ENCODE peak calls at places on chromosome 1, in six cellular contexts. E is psoas muscle, D is upper lobe of left lung, U is left lung, A is uterus, Y is GM23338. V is an unnamed sample.

GRCh38 chr1:207810606-207811295 is 58.9 kb downstream of the CD46 start:
- DNase-seq in E (no peak), D (no peak), U (no peak), A (no peak), Y (no peak), V (no peak)

GRCh38 chr1:62076286-62076685 is 118.4 kb upstream of the L1TD1 start:
- DNase-seq in E (no peak), D (no peak), U (no peak), A (no peak), Y (no peak), V (no peak)

GRCh38 chr1:23396380-23396779 is 26.7 kb upstream of the ZNF436 start:
- DNase-seq in E (no peak), D (no peak), U (no peak), A (no peak), Y (no peak), V (no peak)

GRCh38 chr1:212975607-212975918 is 25.2 kb downstream of the VASH2 start:
- DNase-seq in E (no peak), D (no peak), U (no peak), A (no peak), Y (no peak), V (no peak)

GRCh38 chr1:231200417-231201031 is 38.7 kb downstream of the TRIM67 start:
- DNase-seq in E (no peak), D (no peak), U (no peak), A (no peak), Y (no peak), V (no peak)

GRCh38 chr1:70083519-70083918 is 121.9 kb downstream of the LRRC40 start:
- DNase-seq in E (no peak), D (no peak), U (no peak), A (no peak), Y (no peak), V (no peak)

GRCh38 chr1:1118011-1118892 is 2.4 kb upstream of the C1orf159 start:
- DNase-seq in E (no peak), D (no peak), U (no peak), A (no peak), Y (no peak), V (peak)

GRCh38 chr1:9413143-9413876 is 120.6 kb downstream of the SPSB1 start:
- DNase-seq in E (peak), D (peak), U (peak), A (peak), Y (peak), V (peak)

GRCh38 chr1:208929575-208929974 is 653.9 kb upstream of the CAMK1G start:
- DNase-seq in E (no peak), D (no peak), U (no peak), A (no peak), Y (no peak), V (no peak)

GRCh38 chr1:172390620-172391491 is 29.6 kb upstream of the C1orf105 start:
- DNase-seq in E (no peak), D (peak), U (peak), A (peak), Y (peak), V (peak)

GRCh38 chr1:119911775-119912174 is 15.5 kb upstream of the ADAM30 start:
- DNase-seq in E (no peak), D (no peak), U (no peak), A (no peak), Y (no peak), V (no peak)

GRCh38 chr1:218392717-218393116 is 47.6 kb downstream of the TGFB2 start:
- DNase-seq in E (no peak), D (no peak), U (no peak), A (no peak), Y (no peak), V (no peak)

GRCh38 chr1:90821152-90821792 is 104.2 kb upstream of the BARHL2 start:
- DNase-seq in E (no peak), D (no peak), U (no peak), A (no peak), Y (no peak), V (no peak)

GRCh38 chr1:182114627-182115023 is 53.1 kb upstream of the ZNF648 start:
- DNase-seq in E (no peak), D (no peak), U (no peak), A (no peak), Y (peak), V (no peak)

GRCh38 chr1:245686006-245686405 is 531.2 kb downstream of the KIF26B start:
- DNase-seq in E (no peak), D (no peak), U (no peak), A (no peak), Y (no peak), V (no peak)

GRCh38 chr1:84847253-84848247 is 45.5 kb downstream of the LPAR3 start:
- DNase-seq in E (peak), D (peak), U (peak), A (peak), Y (no peak), V (peak)

GRCh38 chr1:41497056-41497440 is 12.6 kb upstream of the EDN2 start:
- DNase-seq in E (peak), D (peak), U (no peak), A (no peak), Y (no peak), V (no peak)

DNA sequence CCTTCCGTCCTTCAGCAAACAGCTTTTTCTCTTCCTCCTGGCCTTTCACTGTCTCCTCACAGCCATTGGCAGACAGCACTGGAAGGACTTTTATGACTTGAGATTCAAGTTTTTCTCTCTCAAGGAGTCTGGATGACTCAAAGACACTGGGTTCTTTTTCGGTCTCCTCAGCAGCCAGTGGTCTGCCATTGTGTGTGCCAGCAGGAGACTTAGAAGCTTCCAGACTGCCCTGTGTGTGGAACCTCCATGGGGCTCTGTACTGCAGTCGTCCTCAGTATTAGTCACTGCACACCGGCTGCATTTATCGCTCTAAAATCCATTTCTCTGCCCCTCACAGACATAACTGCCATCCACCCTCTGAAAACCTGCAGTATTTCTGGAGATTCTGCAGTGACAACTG is 30.5 kb downstream of the NTNG1 start:
- DNase-seq in E (no peak), D (no peak), U (no peak), A (no peak), Y (no peak), V (no peak)
- H3K27ac ChIP-seq in E (no peak), D (no peak), U (no peak), A (no peak), Y (no peak), V (no peak)

GRCh38 chr1:12485231-12486172 is 132.5 kb downstream of the DHRS3 start:
- DNase-seq in E (no peak), D (no peak), U (no peak), A (no peak), Y (no peak), V (no peak)
- H3K27ac ChIP-seq in E (peak), D (peak), U (peak), A (peak), Y (no peak), V (no peak)

GRCh38 chr1:167462341-167462740 is 56.0 kb downstream of the CD247 start:
- DNase-seq in E (no peak), D (no peak), U (no peak), A (no peak), Y (no peak), V (peak)
- H3K27ac ChIP-seq in E (no peak), D (no peak), U (no peak), A (no peak), Y (no peak), V (no peak)

GRCh38 chr1:235077163-235077540 is 51.5 kb downstream of the TOMM20 start:
- DNase-seq in E (no peak), D (no peak), U (no peak), A (no peak), Y (no peak), V (no peak)

GRCh38 chr1:235077571-235078479 is 50.8 kb downstream of the TOMM20 start:
- DNase-seq in E (peak), D (peak), U (peak), A (no peak), Y (no peak), V (no peak)

GRCh38 chr1:235078927-235079381 is 49.7 kb downstream of the TOMM20 start:
- DNase-seq in E (no peak), D (no peak), U (no peak), A (no peak), Y (no peak), V (no peak)

GRCh38 chr1:235079443-235079967 is 49.1 kb downstream of the TOMM20 start:
- DNase-seq in E (peak), D (peak), U (peak), A (no peak), Y (no peak), V (no peak)

GRCh38 chr1:235078480-235078803 is 50.2 kb downstream of the TOMM20 start:
- DNase-seq in E (no peak), D (no peak), U (no peak), A (no peak), Y (no peak), V (no peak)
- H3K27ac ChIP-seq in E (peak), D (no peak), U (no peak), A (peak), Y (no peak), V (no peak)

GRCh38 chr1:6888870-6889269 is 103.6 kb downstream of the CAMTA1 start:
- DNase-seq in E (no peak), D (no peak), U (no peak), A (no peak), Y (no peak), V (no peak)

GRCh38 chr1:6880951-6881690 is 95.9 kb downstream of the CAMTA1 start:
- DNase-seq in E (no peak), D (no peak), U (no peak), A (no peak), Y (no peak), V (no peak)

GRCh38 chr1:6882414-6882813 is 97.2 kb downstream of the CAMTA1 start:
- DNase-seq in E (no peak), D (no peak), U (no peak), A (no peak), Y (no peak), V (no peak)

GRCh38 chr1:6888268-6888667 is 103.0 kb downstream of the CAMTA1 start:
- DNase-seq in E (no peak), D (no peak), U (no peak), A (no peak), Y (no peak), V (no peak)

DNA sequence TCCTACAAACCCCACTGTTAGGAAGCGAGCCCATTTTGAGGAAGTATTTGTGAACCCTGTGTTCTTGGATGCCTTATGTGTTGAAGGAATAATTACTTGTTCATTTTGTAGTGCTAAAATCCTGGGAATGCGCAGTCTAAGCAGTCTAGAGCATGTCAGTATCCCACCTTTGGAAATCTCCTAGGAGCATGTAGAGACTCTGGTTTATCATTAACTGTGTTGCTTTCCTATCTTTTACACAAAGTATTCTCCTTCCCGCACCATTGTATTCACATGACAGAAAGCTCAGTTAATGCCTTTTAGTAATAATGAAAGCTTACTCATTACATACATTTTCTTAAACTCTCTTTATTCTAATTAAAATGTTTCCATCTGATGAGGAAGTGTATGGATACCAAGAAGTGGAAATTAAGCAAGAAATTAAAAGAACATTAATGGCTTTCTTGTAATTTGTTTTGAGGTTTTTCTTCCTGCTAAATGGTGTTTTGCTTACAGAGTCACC is 99.4 kb downstream of the CAMTA1 start:
- DNase-seq in E (no peak), D (no peak), U (no peak), A (no peak), Y (no peak), V (no peak)
- H3K27ac ChIP-seq in E (no peak), D (no peak), U (no peak), A (no peak), Y (no peak), V (no peak)